ENCODE peak calls at places on chromosome 1, in ten cellular contexts. Y is ascending aorta, J is astrocyte of the cerebellum, F is IMR-90, C is aorta, R is GM23248, A is colonic mucosa, X is AG04450, L is BJ, W is fibroblast of pulmonary artery. M is an unnamed sample.
A peak's percentile ranks its signal among the peaks of the same experiment; 100 is the strongest.

GRCh38 chr1:41378999-41379740 is 17.9 kb downstream of the FOXO6 start:
- DNase-seq in Y (no peak), J (no peak), F (no peak), C (no peak), R (no peak), A (no peak), X (no peak), L (no peak), W (no peak), M (no peak)

GRCh38 chr1:63014267-63014666 is 230.3 kb downstream of the ATG4C start:
- DNase-seq in Y (no peak), J (no peak), F (no peak), C (no peak), R (no peak), A (no peak), X (no peak), L (no peak), W (no peak), M (no peak)

GRCh38 chr1:205266584-205267305 is 39.0 kb downstream of the TMCC2 start:
- DNase-seq in Y (no peak), J (no peak), F (no peak), C (no peak), R (no peak), A (no peak), X (no peak), L (no peak), W (no peak), M (no peak)

GRCh38 chr1:111920221-111921024 is 69.0 kb downstream of the KCND3 start:
- DNase-seq in Y (no peak), J (no peak), F (peak; percentile 5), C (peak; percentile 82), R (peak; percentile 61), A (no peak), X (no peak), L (peak; percentile 12), W (peak; percentile 23), M (no peak)

GRCh38 chr1:234987415-234988159 is 141.1 kb downstream of the TOMM20 start:
- DNase-seq in Y (no peak), J (peak; percentile 88), F (peak; percentile 87), C (peak; percentile 89), R (peak; percentile 84), A (peak; percentile 57), X (no peak), L (peak; percentile 79), W (peak; percentile 97), M (peak; percentile 72)

GRCh38 chr1:235470741-235471439 is 33.4 kb downstream of the B3GALNT2 start:
- DNase-seq in Y (no peak), J (no peak), F (no peak), C (no peak), R (no peak), A (no peak), X (no peak), L (no peak), W (no peak), M (no peak)

GRCh38 chr1:40004857-40005256 is 35.7 kb upstream of the CAP1 start:
- DNase-seq in Y (no peak), J (no peak), F (no peak), C (no peak), R (no peak), A (no peak), X (no peak), L (no peak), W (no peak), M (no peak)

GRCh38 chr1:181097242-181097641 is 8.7 kb downstream of the IER5 start:
- DNase-seq in Y (no peak), J (no peak), F (peak; percentile 61), C (no peak), R (peak; percentile 41), A (no peak), X (no peak), L (no peak), W (no peak), M (no peak)

GRCh38 chr1:157080714-157081113 is 18.9 kb downstream of the ETV3L start:
- DNase-seq in Y (no peak), J (no peak), F (no peak), C (no peak), R (no peak), A (no peak), X (no peak), L (no peak), W (no peak), M (no peak)

GRCh38 chr1:40796939-40797667 is 13.5 kb downstream of the KCNQ4 start:
- DNase-seq in Y (peak; percentile 37), J (no peak), F (no peak), C (peak; percentile 93), R (peak; percentile 53), A (no peak), X (no peak), L (no peak), W (no peak), M (no peak)

GRCh38 chr1:89085781-89086180 is 20.8 kb upstream of the GBP1 start:
- DNase-seq in Y (no peak), J (peak; percentile 34), F (peak; percentile 56), C (no peak), R (no peak), A (peak; percentile 40), X (no peak), L (no peak), W (peak; percentile 73), M (no peak)

GRCh38 chr1:27306892-27307850 is 14.8 kb upstream of the TMEM222 start:
- DNase-seq in Y (no peak), J (no peak), F (no peak), C (no peak), R (no peak), A (no peak), X (no peak), L (no peak), W (no peak), M (no peak)

GRCh38 chr1:59445040-59445439 is 148.1 kb downstream of the FGGY start:
- DNase-seq in Y (no peak), J (no peak), F (no peak), C (no peak), R (peak; percentile 82), A (no peak), X (no peak), L (no peak), W (peak; percentile 37), M (no peak)

GRCh38 chr1:94323311-94324167 is 86.2 kb upstream of the ARHGAP29 start:
- DNase-seq in Y (no peak), J (no peak), F (no peak), C (no peak), R (peak; percentile 58), A (no peak), X (no peak), L (no peak), W (no peak), M (no peak)

GRCh38 chr1:102191723-102192122 is 195.0 kb upstream of the OLFM3 start:
- DNase-seq in Y (no peak), J (peak; percentile 5), F (no peak), C (no peak), R (peak; percentile 12), A (peak; percentile 33), X (no peak), L (no peak), W (peak; percentile 18), M (no peak)

DNA sequence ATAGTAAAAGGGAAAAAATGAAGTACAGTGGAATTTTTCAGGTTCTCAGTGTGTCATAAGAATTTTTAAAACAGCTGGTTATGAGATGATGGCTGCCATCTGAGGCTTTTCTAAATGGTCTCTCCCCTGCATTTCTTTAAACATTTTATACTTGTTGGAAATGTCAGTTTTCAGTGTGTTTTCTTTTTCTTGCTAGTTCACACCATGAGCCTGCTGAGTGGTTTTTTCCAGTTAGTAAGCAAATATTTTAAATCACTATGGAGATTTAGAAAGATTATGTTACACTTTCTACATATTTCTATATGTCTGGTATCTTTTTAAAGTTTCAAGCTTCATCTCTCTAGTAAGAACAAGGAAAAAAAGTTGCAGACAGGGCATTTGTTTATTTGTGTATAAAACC is 9.6 kb downstream of the RBM15 start:
- DNase-seq in Y (no peak), J (no peak), F (no peak), C (no peak), R (peak; percentile 40), A (no peak), X (no peak), L (no peak), W (peak; percentile 9), M (no peak)
- H3K4me3 ChIP-seq in Y (no peak overlapping the region), J (no peak overlapping the region), F (no peak overlapping the region), C (no peak overlapping the region), R (no peak overlapping the region), A (no peak overlapping the region), X (no peak overlapping the region), L (no peak overlapping the region), W (no peak overlapping the region), M (no peak overlapping the region)

DNA sequence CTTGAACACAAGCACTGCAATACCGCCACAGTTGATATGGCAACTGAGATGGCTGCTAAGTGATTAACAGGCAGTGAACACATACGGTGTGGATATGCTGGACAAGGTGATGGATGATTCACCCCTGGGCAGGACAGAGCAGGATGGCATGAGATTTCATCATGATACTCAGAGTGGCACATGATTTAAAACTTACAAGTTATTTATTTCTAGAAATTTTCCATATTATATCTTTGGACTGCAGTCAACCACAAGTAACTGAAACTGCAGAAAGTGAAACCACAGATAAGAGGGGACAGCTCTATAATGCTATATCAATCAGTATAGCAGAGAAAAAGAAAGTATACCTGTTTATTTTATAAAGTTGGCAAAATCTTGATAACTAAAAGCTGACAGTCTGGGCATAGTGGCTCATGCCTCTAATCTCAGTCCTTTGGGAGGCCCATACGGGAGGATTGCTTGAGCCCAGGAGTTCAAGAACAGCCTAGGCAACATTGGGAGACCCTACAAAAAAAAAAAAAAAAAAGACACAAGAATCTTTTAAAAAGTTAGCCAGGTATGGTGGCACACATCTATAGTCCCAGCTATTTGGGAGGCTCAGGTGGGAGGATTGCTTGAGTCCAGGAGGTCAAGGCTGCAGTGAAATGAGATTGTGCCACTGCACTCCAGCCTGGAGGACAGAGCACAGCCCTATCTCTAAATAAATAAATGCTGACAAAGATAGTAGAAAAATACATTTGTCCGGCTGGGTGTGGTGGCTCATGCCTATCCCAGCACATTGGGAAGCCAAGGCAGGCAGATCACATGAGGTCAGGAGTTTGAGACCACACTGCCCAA is 48.1 kb downstream of the PHACTR4 start:
- DNase-seq in Y (no peak), J (no peak), F (peak; percentile 65), C (no peak), R (peak; percentile 92), A (no peak), X (no peak), L (no peak), W (peak; percentile 71), M (peak; percentile 70)
- H3K4me3 ChIP-seq in Y (no peak overlapping the region), J (peak overlapping the region; percentile 8), F (no peak overlapping the region), C (no peak overlapping the region), R (peak overlapping the region; percentile 46), A (no peak overlapping the region), X (peak overlapping the region; percentile 2), L (no peak overlapping the region), W (peak overlapping the region; percentile 36), M (no peak overlapping the region)

GRCh38 chr1:191284175-191284574 is 806.5 kb upstream of the BRINP3 start:
- DNase-seq in Y (no peak), J (no peak), F (no peak), C (no peak), R (no peak), A (no peak), X (no peak), L (no peak), W (no peak), M (no peak)
- H3K4me3 ChIP-seq in Y (no peak overlapping the region), J (no peak overlapping the region), F (no peak overlapping the region), C (no peak overlapping the region), R (no peak overlapping the region), A (no peak overlapping the region), X (no peak overlapping the region), L (no peak overlapping the region), W (no peak overlapping the region), M (no peak overlapping the region)

DNA sequence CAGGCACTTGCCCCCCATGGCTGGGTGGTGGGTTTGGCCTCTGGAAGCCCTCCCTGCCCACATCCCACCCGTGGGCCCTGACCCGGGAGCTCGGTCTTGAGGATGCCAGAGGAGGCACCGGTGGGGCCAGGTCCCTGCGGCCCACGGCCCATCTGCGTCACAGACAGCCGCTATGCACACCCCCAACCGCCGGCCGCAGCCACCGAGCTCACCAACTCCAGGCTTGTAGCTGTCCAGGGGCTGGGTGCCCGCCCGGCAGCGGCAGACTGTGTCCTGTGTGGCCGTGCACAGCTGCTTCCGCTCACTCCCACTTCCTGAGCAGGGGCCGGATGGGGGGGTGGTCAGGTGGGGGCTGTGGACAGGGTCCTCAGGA is 1.2 kb downstream of the TNFRSF4 start:
- DNase-seq in Y (no peak), J (no peak), F (peak; percentile 11), C (peak; percentile 80), R (no peak), A (no peak), X (no peak), L (no peak), W (no peak), M (no peak)
- H3K4me3 ChIP-seq in Y (no peak overlapping the region), J (no peak overlapping the region), F (no peak overlapping the region), C (no peak overlapping the region), R (no peak overlapping the region), A (peak overlapping the region; percentile 23), X (no peak overlapping the region), L (no peak overlapping the region), W (no peak overlapping the region), M (no peak overlapping the region)

M was measured in skeletal muscle cell.